ENCODE peak calls at places on chromosome 9, in six cellular contexts. One of them, this sample, is unnamed.

GRCh38 chr9:31119882-31120481 is 1264.5 kb upstream of the ACO1 start:
- DNase-seq in neuronal stem cell: no peak
- DNase-seq in IMR-90: no peak
- DNase-seq in mesenchymal stem cell: peak
- DNase-seq in H1: peak
- DNase-seq in trophoblast cell: peak
- DNase-seq in this sample: peak

GRCh38 chr9:111952559-111952958 is 55.9 kb downstream of the UGCG start:
- DNase-seq in neuronal stem cell: no peak
- DNase-seq in IMR-90: peak
- DNase-seq in mesenchymal stem cell: peak
- DNase-seq in H1: no peak
- DNase-seq in trophoblast cell: no peak
- DNase-seq in this sample: no peak

GRCh38 chr9:38355115-38355514 is 37.4 kb upstream of the ALDH1B1 start:
- DNase-seq in neuronal stem cell: no peak
- DNase-seq in IMR-90: no peak
- DNase-seq in mesenchymal stem cell: no peak
- DNase-seq in H1: no peak
- DNase-seq in trophoblast cell: no peak
- DNase-seq in this sample: no peak

GRCh38 chr9:83027153-83027867 is 35.6 kb downstream of the RASEF start:
- DNase-seq in neuronal stem cell: no peak
- DNase-seq in IMR-90: peak
- DNase-seq in mesenchymal stem cell: peak
- DNase-seq in H1: no peak
- DNase-seq in trophoblast cell: peak
- DNase-seq in this sample: no peak

GRCh38 chr9:15317836-15318235 is 10.8 kb upstream of the TTC39B start:
- DNase-seq in neuronal stem cell: no peak
- DNase-seq in IMR-90: peak
- DNase-seq in mesenchymal stem cell: no peak
- DNase-seq in H1: no peak
- DNase-seq in trophoblast cell: no peak
- DNase-seq in this sample: no peak

GRCh38 chr9:94819161-94819677 is 92.7 kb downstream of the AOPEP start:
- DNase-seq in neuronal stem cell: no peak
- DNase-seq in IMR-90: no peak
- DNase-seq in mesenchymal stem cell: no peak
- DNase-seq in H1: no peak
- DNase-seq in trophoblast cell: peak
- DNase-seq in this sample: no peak

GRCh38 chr9:7273575-7273974 is 515.8 kb downstream of the KDM4C start:
- DNase-seq in neuronal stem cell: no peak
- DNase-seq in IMR-90: peak
- DNase-seq in mesenchymal stem cell: peak
- DNase-seq in H1: no peak
- DNase-seq in trophoblast cell: no peak
- DNase-seq in this sample: no peak

GRCh38 chr9:91211414-91211813 is 150.3 kb downstream of the AUH start:
- DNase-seq in neuronal stem cell: no peak
- DNase-seq in IMR-90: no peak
- DNase-seq in mesenchymal stem cell: no peak
- DNase-seq in H1: no peak
- DNase-seq in trophoblast cell: no peak
- DNase-seq in this sample: no peak

GRCh38 chr9:35842795-35843194 is 13.8 kb downstream of the TMEM8B start:
- DNase-seq in neuronal stem cell: no peak
- DNase-seq in IMR-90: no peak
- DNase-seq in mesenchymal stem cell: no peak
- DNase-seq in H1: no peak
- DNase-seq in trophoblast cell: no peak
- DNase-seq in this sample: no peak

GRCh38 chr9:133726401-133727276 is 11.5 kb downstream of the SARDH start:
- DNase-seq in neuronal stem cell: no peak
- DNase-seq in IMR-90: peak
- DNase-seq in mesenchymal stem cell: peak
- DNase-seq in H1: no peak
- DNase-seq in trophoblast cell: peak
- DNase-seq in this sample: peak

GRCh38 chr9:133727876-133728441 is 10.2 kb downstream of the SARDH start:
- DNase-seq in neuronal stem cell: no peak
- DNase-seq in IMR-90: no peak
- DNase-seq in mesenchymal stem cell: no peak
- DNase-seq in H1: no peak
- DNase-seq in trophoblast cell: no peak
- DNase-seq in this sample: peak

GRCh38 chr9:133728856-133729645 is 9.1 kb downstream of the SARDH start:
- DNase-seq in neuronal stem cell: no peak
- DNase-seq in IMR-90: no peak
- DNase-seq in mesenchymal stem cell: no peak
- DNase-seq in H1: no peak
- DNase-seq in trophoblast cell: no peak
- DNase-seq in this sample: no peak

GRCh38 chr9:133727277-133727875 is 10.8 kb downstream of the SARDH start:
- DNase-seq in neuronal stem cell: no peak
- DNase-seq in IMR-90: no peak
- DNase-seq in mesenchymal stem cell: no peak
- DNase-seq in H1: no peak
- DNase-seq in trophoblast cell: no peak
- DNase-seq in this sample: peak

DNA sequence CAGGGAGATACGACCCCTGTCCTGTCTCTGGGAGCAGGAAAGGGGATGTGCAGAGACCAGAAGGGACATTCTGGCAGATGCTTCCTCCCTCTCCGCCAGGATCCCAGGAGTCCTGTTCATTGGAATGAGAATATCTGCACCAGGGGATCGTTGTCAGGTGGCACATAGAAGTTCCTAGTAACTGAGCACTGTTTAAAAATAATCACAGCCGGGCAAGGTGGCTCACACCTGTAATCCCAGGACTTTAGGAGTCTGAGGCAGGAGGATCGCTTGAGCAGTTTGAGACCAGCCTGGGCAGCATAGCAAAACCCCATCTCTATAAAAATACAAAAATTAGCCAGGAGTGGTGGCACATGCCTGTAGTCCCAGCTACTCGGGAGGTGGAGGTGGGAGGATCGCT is 12.3 kb downstream of the SARDH start:
- DNase-seq in neuronal stem cell: no peak
- DNase-seq in IMR-90: no peak
- DNase-seq in mesenchymal stem cell: no peak
- DNase-seq in H1: no peak
- DNase-seq in trophoblast cell: no peak
- DNase-seq in this sample: no peak
- H3K14ac ChIP-seq in neuronal stem cell: no peak
- H3K14ac ChIP-seq in IMR-90: no peak
- H3K14ac ChIP-seq in mesenchymal stem cell: no peak
- H3K14ac ChIP-seq in H1: no peak
- H3K14ac ChIP-seq in trophoblast cell: no peak
- H3K14ac ChIP-seq in this sample: no peak

GRCh38 chr9:107717608-107718314 is 228.2 kb upstream of the KLF4 start:
- DNase-seq in neuronal stem cell: no peak
- DNase-seq in IMR-90: no peak
- DNase-seq in mesenchymal stem cell: no peak
- DNase-seq in H1: no peak
- DNase-seq in trophoblast cell: no peak
- DNase-seq in this sample: no peak
- H3K14ac ChIP-seq in neuronal stem cell: no peak
- H3K14ac ChIP-seq in IMR-90: no peak
- H3K14ac ChIP-seq in mesenchymal stem cell: no peak
- H3K14ac ChIP-seq in H1: no peak
- H3K14ac ChIP-seq in trophoblast cell: no peak
- H3K14ac ChIP-seq in this sample: no peak

GRCh38 chr9:121440265-121440664 is 59.4 kb downstream of the GGTA1 start:
- DNase-seq in neuronal stem cell: no peak
- DNase-seq in IMR-90: peak
- DNase-seq in mesenchymal stem cell: no peak
- DNase-seq in H1: no peak
- DNase-seq in trophoblast cell: peak
- DNase-seq in this sample: no peak

GRCh38 chr9:121437891-121438290 is 61.8 kb downstream of the GGTA1 start:
- DNase-seq in neuronal stem cell: no peak
- DNase-seq in IMR-90: no peak
- DNase-seq in mesenchymal stem cell: no peak
- DNase-seq in H1: no peak
- DNase-seq in trophoblast cell: peak
- DNase-seq in this sample: no peak

GRCh38 chr9:121439711-121440110 is 59.9 kb downstream of the GGTA1 start:
- DNase-seq in neuronal stem cell: no peak
- DNase-seq in IMR-90: peak
- DNase-seq in mesenchymal stem cell: peak
- DNase-seq in H1: no peak
- DNase-seq in trophoblast cell: peak
- DNase-seq in this sample: no peak

GRCh38 chr9:121439016-121439415 is 60.6 kb downstream of the GGTA1 start:
- DNase-seq in neuronal stem cell: no peak
- DNase-seq in IMR-90: no peak
- DNase-seq in mesenchymal stem cell: peak
- DNase-seq in H1: no peak
- DNase-seq in trophoblast cell: peak
- DNase-seq in this sample: no peak

DNA sequence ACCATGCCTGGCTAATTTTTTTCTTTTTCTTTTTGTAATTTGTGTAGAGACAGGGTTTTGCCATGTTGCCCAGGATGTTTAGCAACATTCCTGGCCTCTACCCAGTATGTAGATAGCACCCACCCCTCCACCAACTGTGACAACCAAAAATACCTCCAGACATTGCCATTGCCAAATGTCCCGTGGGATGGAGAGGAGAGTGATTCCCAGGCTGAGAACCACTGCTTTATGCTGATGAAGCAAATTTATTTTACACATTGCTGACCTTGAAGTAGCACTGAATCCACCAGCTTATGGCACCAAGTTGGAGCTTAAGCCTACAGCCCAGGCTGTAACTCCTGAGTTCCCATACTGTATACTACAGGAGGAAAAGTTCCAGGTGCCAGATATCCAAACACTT is 58.5 kb downstream of the GGTA1 start:
- DNase-seq in neuronal stem cell: no peak
- DNase-seq in IMR-90: no peak
- DNase-seq in mesenchymal stem cell: no peak
- DNase-seq in H1: no peak
- DNase-seq in trophoblast cell: no peak
- DNase-seq in this sample: no peak
- H3K14ac ChIP-seq in neuronal stem cell: no peak
- H3K14ac ChIP-seq in IMR-90: no peak
- H3K14ac ChIP-seq in mesenchymal stem cell: no peak
- H3K14ac ChIP-seq in H1: no peak
- H3K14ac ChIP-seq in trophoblast cell: no peak
- H3K14ac ChIP-seq in this sample: no peak

DNA sequence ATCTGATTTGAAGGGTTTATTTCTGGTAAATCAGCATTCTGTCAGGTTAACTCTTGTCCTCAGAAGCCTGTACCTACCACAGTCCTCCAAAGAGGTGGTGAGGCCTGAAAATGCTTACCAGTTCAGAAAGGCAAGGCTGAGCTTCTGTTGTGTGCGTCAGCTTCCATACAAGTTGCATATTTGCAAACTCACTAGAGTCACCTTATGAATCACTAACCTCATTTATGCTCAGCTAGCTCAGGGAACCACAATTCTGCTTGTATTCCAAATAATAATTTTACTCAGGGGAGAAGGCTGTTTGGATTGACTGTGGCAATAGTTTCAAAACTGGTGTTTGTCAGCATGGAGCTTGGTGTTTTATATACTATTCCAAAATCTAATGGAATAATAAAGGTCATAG is 355.1 kb upstream of the RFX3 start:
- DNase-seq in neuronal stem cell: no peak
- DNase-seq in IMR-90: peak
- DNase-seq in mesenchymal stem cell: peak
- DNase-seq in H1: no peak
- DNase-seq in trophoblast cell: no peak
- DNase-seq in this sample: no peak
- H3K14ac ChIP-seq in neuronal stem cell: no peak
- H3K14ac ChIP-seq in IMR-90: peak
- H3K14ac ChIP-seq in mesenchymal stem cell: no peak
- H3K14ac ChIP-seq in H1: no peak
- H3K14ac ChIP-seq in trophoblast cell: no peak
- H3K14ac ChIP-seq in this sample: no peak

DNA sequence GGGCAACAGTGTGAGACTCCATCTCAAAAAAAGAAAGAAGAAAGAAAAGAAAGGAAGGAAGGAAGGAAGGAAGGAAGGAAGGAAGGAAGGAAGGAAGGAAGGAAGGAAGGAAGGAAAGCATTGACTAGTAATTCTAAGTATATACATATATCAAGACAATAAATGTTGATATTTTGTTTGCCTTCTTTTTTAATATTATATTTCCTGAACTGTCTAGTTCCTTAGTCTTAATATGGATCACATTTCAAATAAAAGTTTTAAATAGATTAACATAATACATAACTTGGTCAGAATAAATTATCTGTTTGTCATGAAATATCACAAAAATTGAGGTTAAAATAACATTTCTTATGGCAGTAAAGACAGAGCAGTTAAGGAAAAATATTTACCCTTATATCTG is 1448.4 kb upstream of the C9orf72 start:
- DNase-seq in neuronal stem cell: no peak
- DNase-seq in IMR-90: no peak
- DNase-seq in mesenchymal stem cell: no peak
- DNase-seq in H1: no peak
- DNase-seq in trophoblast cell: no peak
- DNase-seq in this sample: no peak
- H3K14ac ChIP-seq in neuronal stem cell: no peak
- H3K14ac ChIP-seq in IMR-90: no peak
- H3K14ac ChIP-seq in mesenchymal stem cell: no peak
- H3K14ac ChIP-seq in H1: no peak
- H3K14ac ChIP-seq in trophoblast cell: no peak
- H3K14ac ChIP-seq in this sample: no peak

DNA sequence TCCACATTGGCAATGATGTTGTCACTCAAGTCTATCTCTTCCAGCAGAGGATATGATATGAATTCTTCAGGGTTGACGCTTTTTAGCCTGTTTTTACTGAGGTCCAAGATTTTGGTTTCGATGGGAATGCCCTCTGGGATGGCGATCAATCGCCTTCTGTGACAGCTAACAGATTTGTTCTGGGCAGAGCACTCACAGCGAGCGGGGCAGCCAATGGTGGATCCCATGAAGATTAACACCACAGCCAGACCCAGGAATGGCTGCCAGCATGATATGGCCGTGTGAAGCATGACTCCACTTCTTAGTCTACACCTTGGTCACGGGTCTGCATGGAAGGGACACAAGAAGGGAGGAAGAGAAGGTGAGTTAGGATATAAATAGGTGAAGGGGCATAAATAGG is 377.1 kb upstream of the C9orf72 start:
- DNase-seq in neuronal stem cell: no peak
- DNase-seq in IMR-90: no peak
- DNase-seq in mesenchymal stem cell: no peak
- DNase-seq in H1: no peak
- DNase-seq in trophoblast cell: no peak
- DNase-seq in this sample: no peak
- H3K14ac ChIP-seq in neuronal stem cell: no peak
- H3K14ac ChIP-seq in IMR-90: no peak
- H3K14ac ChIP-seq in mesenchymal stem cell: no peak
- H3K14ac ChIP-seq in H1: no peak
- H3K14ac ChIP-seq in trophoblast cell: no peak
- H3K14ac ChIP-seq in this sample: no peak

DNA sequence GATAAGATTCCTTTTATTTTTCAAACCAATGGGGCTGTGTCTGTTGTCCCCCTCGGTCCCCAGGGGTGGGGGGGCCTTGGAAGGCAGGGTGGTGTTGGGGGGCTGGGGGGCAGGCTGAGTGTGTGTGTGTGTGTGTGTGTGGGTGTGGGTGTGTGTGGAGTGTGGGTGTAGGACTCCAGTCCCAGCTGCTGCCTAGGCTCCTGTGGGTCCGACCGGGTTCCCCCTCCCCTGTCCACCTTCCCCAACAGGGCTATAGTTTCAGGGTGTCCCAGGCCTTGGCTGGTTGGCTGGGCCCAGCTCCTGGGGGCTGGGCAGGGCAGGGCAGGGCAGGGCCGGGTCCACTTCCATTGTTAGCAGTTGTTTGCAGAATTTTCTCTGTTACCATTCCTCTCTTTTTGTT is 2.1 kb upstream of the NFX1 start:
- DNase-seq in neuronal stem cell: no peak
- DNase-seq in IMR-90: no peak
- DNase-seq in mesenchymal stem cell: no peak
- DNase-seq in H1: no peak
- DNase-seq in trophoblast cell: no peak
- DNase-seq in this sample: no peak
- H3K14ac ChIP-seq in neuronal stem cell: no peak
- H3K14ac ChIP-seq in IMR-90: no peak
- H3K14ac ChIP-seq in mesenchymal stem cell: no peak
- H3K14ac ChIP-seq in H1: no peak
- H3K14ac ChIP-seq in trophoblast cell: no peak
- H3K14ac ChIP-seq in this sample: no peak